ENCODE peak calls at places on chromosomes 1 and 21, in nine cellular contexts. One of them, this sample, is unnamed.
A peak's percentile ranks its signal among the peaks of the same experiment; 100 is the strongest.

GRCh38 chr1:167720965-167721616 is 691 bp upstream of the MPZL1 start:
- DNase-seq in SK-N-SH: peak; percentile 42
- DNase-seq in GM23248: peak; percentile 80
- DNase-seq in neural progenitor cell: peak; percentile 35
- DNase-seq in GM23338: no peak
- DNase-seq in hepatocyte: peak; percentile 46
- DNase-seq in OCI-LY7: peak; percentile 61
- DNase-seq in MM.1S: peak; percentile 68
- DNase-seq in HCT116: no peak
- DNase-seq in this sample: peak; percentile 68

GRCh38 chr1:21325231-21325718 is 35.0 kb upstream of the ECE1 start:
- DNase-seq in GM23338: no peak
- DNase-seq in MM.1S: no peak
- DNase-seq in GM23248: peak; percentile 47
- DNase-seq in hepatocyte: no peak
- DNase-seq in neural progenitor cell: no peak
- DNase-seq in SK-N-SH: no peak
- DNase-seq in HCT116: no peak
- DNase-seq in OCI-LY7: peak; percentile 63
- DNase-seq in this sample: no peak

GRCh38 chr1:64417828-64418227 is 52.1 kb upstream of the CACHD1 start:
- DNase-seq in hepatocyte: no peak
- DNase-seq in OCI-LY7: no peak
- DNase-seq in GM23248: no peak
- DNase-seq in GM23338: no peak
- DNase-seq in MM.1S: no peak
- DNase-seq in HCT116: no peak
- DNase-seq in neural progenitor cell: no peak
- DNase-seq in SK-N-SH: no peak
- DNase-seq in this sample: no peak

GRCh38 chr21:46457801-46458314 is 833 bp upstream of the DIP2A start:
- DNase-seq in hepatocyte: peak; percentile 57
- DNase-seq in MM.1S: peak; percentile 59
- DNase-seq in HCT116: peak; percentile 4
- DNase-seq in OCI-LY7: peak; percentile 57
- DNase-seq in SK-N-SH: peak; percentile 65
- DNase-seq in GM23338: peak; percentile 55
- DNase-seq in GM23248: peak; percentile 81
- DNase-seq in neural progenitor cell: no peak
- DNase-seq in this sample: peak; percentile 25

GRCh38 chr1:94329276-94329675 is 88.9 kb upstream of the ABCD3 start:
- DNase-seq in hepatocyte: no peak
- DNase-seq in OCI-LY7: no peak
- DNase-seq in GM23248: peak; percentile 30
- DNase-seq in neural progenitor cell: no peak
- DNase-seq in GM23338: no peak
- DNase-seq in HCT116: no peak
- DNase-seq in MM.1S: no peak
- DNase-seq in SK-N-SH: no peak
- DNase-seq in this sample: no peak

GRCh38 chr21:31041295-31042079 is 3.2 kb upstream of the KRTAP19-8 start:
- DNase-seq in hepatocyte: no peak
- DNase-seq in GM23338: peak; percentile 22
- DNase-seq in SK-N-SH: no peak
- DNase-seq in HCT116: no peak
- DNase-seq in GM23248: no peak
- DNase-seq in neural progenitor cell: no peak
- DNase-seq in MM.1S: peak; percentile 8
- DNase-seq in OCI-LY7: no peak
- DNase-seq in this sample: no peak

GRCh38 chr1:26168410-26169167 is at the start of gene C1orf232:
- DNase-seq in neural progenitor cell: peak; percentile 81
- DNase-seq in hepatocyte: peak; percentile 13
- DNase-seq in OCI-LY7: no peak
- DNase-seq in HCT116: no peak
- DNase-seq in GM23248: no peak
- DNase-seq in GM23338: no peak
- DNase-seq in SK-N-SH: no peak
- DNase-seq in MM.1S: no peak
- DNase-seq in this sample: no peak

GRCh38 chr21:29696947-29697346 is 242.8 kb downstream of the GRIK1 start:
- DNase-seq in OCI-LY7: no peak
- DNase-seq in MM.1S: no peak
- DNase-seq in hepatocyte: no peak
- DNase-seq in SK-N-SH: no peak
- DNase-seq in HCT116: no peak
- DNase-seq in neural progenitor cell: no peak
- DNase-seq in GM23248: no peak
- DNase-seq in GM23338: no peak
- DNase-seq in this sample: no peak

GRCh38 chr21:46515109-46515508 is 56.4 kb downstream of the DIP2A start:
- DNase-seq in HCT116: no peak
- DNase-seq in SK-N-SH: no peak
- DNase-seq in hepatocyte: no peak
- DNase-seq in OCI-LY7: peak; percentile 18
- DNase-seq in GM23338: no peak
- DNase-seq in MM.1S: no peak
- DNase-seq in neural progenitor cell: no peak
- DNase-seq in GM23248: peak; percentile 54
- DNase-seq in this sample: no peak

GRCh38 chr1:902023-902422 is 21.7 kb upstream of the SAMD11 start:
- DNase-seq in MM.1S: no peak
- DNase-seq in hepatocyte: no peak
- DNase-seq in SK-N-SH: no peak
- DNase-seq in GM23248: no peak
- DNase-seq in OCI-LY7: no peak
- DNase-seq in HCT116: no peak
- DNase-seq in GM23338: no peak
- DNase-seq in neural progenitor cell: no peak
- DNase-seq in this sample: no peak

GRCh38 chr21:46667191-46667734 is 31.8 kb downstream of the PRMT2 start:
- DNase-seq in hepatocyte: no peak
- DNase-seq in SK-N-SH: peak; percentile 78
- DNase-seq in GM23338: peak; percentile 70
- DNase-seq in OCI-LY7: no peak
- DNase-seq in GM23248: peak; percentile 43
- DNase-seq in HCT116: no peak
- DNase-seq in neural progenitor cell: peak; percentile 58
- DNase-seq in MM.1S: no peak
- DNase-seq in this sample: peak; percentile 20

GRCh38 chr1:228084325-228084724 is 1.8 kb downstream of the ARF1 start:
- DNase-seq in hepatocyte: peak; percentile 50
- DNase-seq in neural progenitor cell: no peak
- DNase-seq in SK-N-SH: no peak
- DNase-seq in GM23338: no peak
- DNase-seq in OCI-LY7: no peak
- DNase-seq in MM.1S: peak; percentile 51
- DNase-seq in HCT116: no peak
- DNase-seq in GM23248: peak; percentile 94
- DNase-seq in this sample: peak; percentile 94

GRCh38 chr1:153525088-153525713 is 10.6 kb downstream of the S100A6 start:
- DNase-seq in MM.1S: no peak
- DNase-seq in GM23248: peak; percentile 71
- DNase-seq in HCT116: no peak
- DNase-seq in OCI-LY7: no peak
- DNase-seq in hepatocyte: no peak
- DNase-seq in GM23338: no peak
- DNase-seq in neural progenitor cell: no peak
- DNase-seq in SK-N-SH: no peak
- DNase-seq in this sample: no peak

GRCh38 chr1:55257958-55258357 is 42.8 kb upstream of the USP24 start:
- DNase-seq in neural progenitor cell: no peak
- DNase-seq in SK-N-SH: no peak
- DNase-seq in hepatocyte: no peak
- DNase-seq in GM23248: no peak
- DNase-seq in HCT116: no peak
- DNase-seq in GM23338: no peak
- DNase-seq in MM.1S: peak; percentile 92
- DNase-seq in OCI-LY7: peak; percentile 9
- DNase-seq in this sample: no peak
- H2AFZ ChIP-seq in neural progenitor cell: peak overlapping the region; percentile 31
- H2AFZ ChIP-seq in SK-N-SH: no peak overlapping the region
- H2AFZ ChIP-seq in hepatocyte: no peak overlapping the region
- H2AFZ ChIP-seq in GM23248: no peak overlapping the region
- H2AFZ ChIP-seq in HCT116: no peak overlapping the region
- H2AFZ ChIP-seq in GM23338: no peak overlapping the region
- H2AFZ ChIP-seq in MM.1S: no peak overlapping the region
- H2AFZ ChIP-seq in OCI-LY7: peak overlapping the region; percentile 3
- H2AFZ ChIP-seq in this sample: no peak overlapping the region

GRCh38 chr21:45279446-45280177 is 8.1 kb downstream of the POFUT2 start:
- DNase-seq in HCT116: no peak
- DNase-seq in MM.1S: no peak
- DNase-seq in GM23248: no peak
- DNase-seq in OCI-LY7: no peak
- DNase-seq in SK-N-SH: no peak
- DNase-seq in GM23338: no peak
- DNase-seq in hepatocyte: no peak
- DNase-seq in neural progenitor cell: no peak
- DNase-seq in this sample: no peak

GRCh38 chr21:45278156-45278911 is 9.4 kb downstream of the POFUT2 start:
- DNase-seq in SK-N-SH: no peak
- DNase-seq in GM23338: no peak
- DNase-seq in hepatocyte: no peak
- DNase-seq in HCT116: no peak
- DNase-seq in OCI-LY7: no peak
- DNase-seq in GM23248: no peak
- DNase-seq in neural progenitor cell: no peak
- DNase-seq in MM.1S: no peak
- DNase-seq in this sample: no peak

GRCh38 chr21:45276620-45277019 is 11.1 kb downstream of the POFUT2 start:
- DNase-seq in GM23338: no peak
- DNase-seq in MM.1S: no peak
- DNase-seq in neural progenitor cell: no peak
- DNase-seq in HCT116: no peak
- DNase-seq in hepatocyte: no peak
- DNase-seq in OCI-LY7: no peak
- DNase-seq in SK-N-SH: no peak
- DNase-seq in GM23248: no peak
- DNase-seq in this sample: no peak

GRCh38 chr21:45280178-45280821 is 7.4 kb downstream of the POFUT2 start:
- DNase-seq in GM23338: no peak
- DNase-seq in SK-N-SH: no peak
- DNase-seq in OCI-LY7: no peak
- DNase-seq in HCT116: no peak
- DNase-seq in GM23248: no peak
- DNase-seq in hepatocyte: no peak
- DNase-seq in MM.1S: no peak
- DNase-seq in neural progenitor cell: no peak
- DNase-seq in this sample: no peak

GRCh38 chr21:45277101-45278045 is 10.3 kb downstream of the POFUT2 start:
- DNase-seq in neural progenitor cell: no peak
- DNase-seq in SK-N-SH: no peak
- DNase-seq in OCI-LY7: no peak
- DNase-seq in MM.1S: no peak
- DNase-seq in hepatocyte: no peak
- DNase-seq in HCT116: no peak
- DNase-seq in GM23248: no peak
- DNase-seq in GM23338: no peak
- DNase-seq in this sample: no peak
- TF ChIP-seq EZH2phosphoT487 in neural progenitor cell: no peak
- TF ChIP-seq EZH2phosphoT487 in SK-N-SH: no peak
- TF ChIP-seq EZH2phosphoT487 in OCI-LY7: no peak
- TF ChIP-seq EZH2phosphoT487 in MM.1S: no peak
- TF ChIP-seq EZH2phosphoT487 in hepatocyte: no peak
- TF ChIP-seq EZH2phosphoT487 in HCT116: no peak
- TF ChIP-seq EZH2phosphoT487 in GM23248: no peak
- TF ChIP-seq EZH2phosphoT487 in GM23338: no peak
- TF ChIP-seq EZH2phosphoT487 in this sample: no peak

DNA sequence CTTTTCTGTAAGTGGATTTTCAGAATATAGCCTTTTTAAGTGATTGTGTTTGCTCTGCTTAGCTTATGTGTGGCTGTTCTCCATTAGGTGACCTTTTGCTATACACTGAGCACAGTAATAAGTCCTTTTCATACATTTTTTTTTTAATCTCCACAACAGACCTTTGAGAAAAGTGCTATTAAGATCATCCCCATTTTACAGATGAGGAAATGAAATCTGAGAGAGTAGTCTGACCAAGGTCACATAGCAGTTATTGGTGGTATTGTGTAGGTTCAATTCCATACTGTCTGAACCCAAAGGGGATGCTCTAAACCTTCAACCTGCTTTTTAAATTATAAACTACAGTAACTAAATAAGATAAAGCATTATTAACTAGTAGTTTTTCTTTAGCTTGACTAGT is 1.7 kb downstream of the PRRC2C start:
- DNase-seq in GM23338: no peak
- DNase-seq in SK-N-SH: no peak
- DNase-seq in neural progenitor cell: no peak
- DNase-seq in HCT116: no peak
- DNase-seq in hepatocyte: no peak
- DNase-seq in GM23248: no peak
- DNase-seq in MM.1S: no peak
- DNase-seq in OCI-LY7: no peak
- DNase-seq in this sample: no peak
- H3K4me1 ChIP-seq in GM23338: peaks cover 14% of the 10 kb centered on the region
- H3K4me1 ChIP-seq in SK-N-SH: peaks cover 10% of the 10 kb centered on the region
- H3K4me1 ChIP-seq in neural progenitor cell: peaks cover 17% of the 10 kb centered on the region
- H3K4me1 ChIP-seq in HCT116: peaks cover 9% of the 10 kb centered on the region
- H3K4me1 ChIP-seq in hepatocyte: peaks cover 20% of the 10 kb centered on the region
- H3K4me1 ChIP-seq in GM23248: peaks cover 26% of the 10 kb centered on the region
- H3K4me1 ChIP-seq in MM.1S: peaks cover 16% of the 10 kb centered on the region
- H3K4me1 ChIP-seq in OCI-LY7: peaks cover 38% of the 10 kb centered on the region
- H3K4me1 ChIP-seq in this sample: peaks cover 33% of the 10 kb centered on the region

GRCh38 chr1:27687906-27688305 is 15.9 kb upstream of the IFI6 start:
- DNase-seq in OCI-LY7: no peak
- DNase-seq in HCT116: no peak
- DNase-seq in GM23338: no peak
- DNase-seq in neural progenitor cell: no peak
- DNase-seq in MM.1S: no peak
- DNase-seq in SK-N-SH: no peak
- DNase-seq in GM23248: no peak
- DNase-seq in hepatocyte: no peak
- DNase-seq in this sample: no peak

GRCh38 chr1:27686223-27686990 is 14.4 kb upstream of the IFI6 start:
- DNase-seq in hepatocyte: peak; percentile 65
- DNase-seq in GM23338: peak; percentile 33
- DNase-seq in OCI-LY7: no peak
- DNase-seq in MM.1S: no peak
- DNase-seq in neural progenitor cell: peak; percentile 38
- DNase-seq in GM23248: no peak
- DNase-seq in HCT116: no peak
- DNase-seq in SK-N-SH: no peak
- DNase-seq in this sample: no peak

GRCh38 chr1:27689423-27690173 is 17.6 kb upstream of the IFI6 start:
- DNase-seq in GM23338: no peak
- DNase-seq in MM.1S: no peak
- DNase-seq in OCI-LY7: no peak
- DNase-seq in neural progenitor cell: no peak
- DNase-seq in GM23248: peak; percentile 76
- DNase-seq in hepatocyte: no peak
- DNase-seq in SK-N-SH: no peak
- DNase-seq in HCT116: no peak
- DNase-seq in this sample: no peak

DNA sequence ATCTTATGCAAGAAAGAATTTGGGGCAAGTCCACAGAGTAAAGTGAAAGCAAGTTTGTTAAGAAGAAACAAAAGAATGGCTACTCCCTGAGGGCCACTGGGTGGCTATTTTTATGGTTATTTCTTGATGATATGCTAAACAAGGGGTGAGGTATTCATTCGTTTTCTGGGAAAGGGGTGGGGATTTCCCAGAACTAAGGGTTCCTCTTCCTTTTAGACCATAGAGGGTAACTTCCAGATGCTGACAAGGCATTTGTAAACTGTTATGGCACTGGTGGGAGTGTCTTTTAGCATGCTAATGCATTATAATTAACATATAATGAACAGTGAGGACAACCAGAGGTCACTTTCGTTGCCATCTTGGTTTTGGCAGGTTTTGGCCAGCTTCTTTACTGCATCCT is 18.2 kb upstream of the IFI6 start:
- DNase-seq in OCI-LY7: no peak
- DNase-seq in GM23338: peak; percentile 52
- DNase-seq in neural progenitor cell: no peak
- DNase-seq in hepatocyte: no peak
- DNase-seq in MM.1S: no peak
- DNase-seq in HCT116: no peak
- DNase-seq in GM23248: no peak
- DNase-seq in SK-N-SH: no peak
- DNase-seq in this sample: no peak
- H2AFZ ChIP-seq in OCI-LY7: no peak overlapping the region
- H2AFZ ChIP-seq in GM23338: peak overlapping the region; percentile 35
- H2AFZ ChIP-seq in neural progenitor cell: no peak overlapping the region
- H2AFZ ChIP-seq in hepatocyte: no peak overlapping the region
- H2AFZ ChIP-seq in MM.1S: no peak overlapping the region
- H2AFZ ChIP-seq in HCT116: no peak overlapping the region
- H2AFZ ChIP-seq in GM23248: peak overlapping the region; percentile 77
- H2AFZ ChIP-seq in SK-N-SH: no peak overlapping the region
- H2AFZ ChIP-seq in this sample: no peak overlapping the region

This sample was measured in PC-3.